ENCODE peak calls at places on chromosomes 4 and X, in four cellular contexts. Q is mucosa of descending colon, B is fibroblast of lung, M is uterus. I is an unnamed sample. For H3K4me1, the result is how much of the 10 kb centered on the place peaks cover.

GRCh38 chr4:24473309-24473721 is 111.0 kb downstream of the DHX15 start:
- DNase-seq in B (peak), Q (peak), M (peak), I (peak)

GRCh38 chrX:147958316-147958715 is 22.8 kb upstream of the FMR1NB start:
- DNase-seq in B (peak), Q (no peak), M (no peak), I (no peak)

GRCh38 chr4:25155957-25156356 is 4.3 kb downstream of the SEPSECS start:
- DNase-seq in B (no peak), Q (no peak), M (no peak), I (no peak)

GRCh38 chr4:38774181-38774580 is 8.6 kb downstream of the TLR10 start:
- DNase-seq in M (no peak), Q (no peak), B (peak), I (no peak)

GRCh38 chr4:108830509-108831244 is 67.8 kb upstream of the ETNPPL start:
- DNase-seq in M (peak), B (peak), Q (peak), I (peak)

GRCh38 chr4:143286733-143287570 is 49.7 kb upstream of the GAB1 start:
- DNase-seq in Q (no peak), B (peak), M (no peak), I (peak)

GRCh38 chrX:23779025-23779424 is 3.9 kb upstream of the SAT1 start:
- DNase-seq in B (peak), M (no peak), Q (no peak), I (no peak)

GRCh38 chr4:126267689-126268088 is 952.9 kb downstream of the FAT4 start:
- DNase-seq in Q (no peak), B (peak), M (no peak), I (no peak)

GRCh38 chr4:182264139-182264752 is 21.0 kb downstream of the TENM3 start:
- DNase-seq in B (no peak), Q (no peak), M (no peak), I (no peak)

GRCh38 chr4:45621926-45622325 is 501.9 kb downstream of the GABRG1 start:
- DNase-seq in Q (no peak), M (no peak), B (peak), I (no peak)

GRCh38 chr4:177235026-177235425 is 74.6 kb upstream of the NEIL3 start:
- DNase-seq in M (no peak), B (peak), Q (no peak), I (no peak)

GRCh38 chr4:53490965-53491622 is 100.2 kb downstream of the LNX1 start:
- DNase-seq in M (peak), B (peak), Q (no peak), I (no peak)

GRCh38 chrX:13131511-13132137 is 87.2 kb upstream of the FAM9C start:
- DNase-seq in M (no peak), Q (no peak), B (no peak), I (no peak)

GRCh38 chr4:6959261-6959660 is 49.6 kb downstream of the TBC1D14 start:
- DNase-seq in B (no peak), M (no peak), Q (no peak), I (no peak)
- H3K4me1 ChIP-seq in B (under half), M (under half), Q (under half), I (under half)

GRCh38 chr4:163663454-163664225 is 169.2 kb downstream of the TMA16 start:
- DNase-seq in B (no peak), Q (no peak), M (no peak), I (no peak)
- H3K4me3 ChIP-seq in B (no peak), Q (no peak), M (no peak), I (no peak)

GRCh38 chr4:5126857-5127256 is 75.6 kb downstream of the STK32B start:
- DNase-seq in B (no peak), Q (no peak), M (no peak), I (no peak)
- H3K4me1 ChIP-seq in B (under half), Q (under half), M (under half), I (under half)

DNA sequence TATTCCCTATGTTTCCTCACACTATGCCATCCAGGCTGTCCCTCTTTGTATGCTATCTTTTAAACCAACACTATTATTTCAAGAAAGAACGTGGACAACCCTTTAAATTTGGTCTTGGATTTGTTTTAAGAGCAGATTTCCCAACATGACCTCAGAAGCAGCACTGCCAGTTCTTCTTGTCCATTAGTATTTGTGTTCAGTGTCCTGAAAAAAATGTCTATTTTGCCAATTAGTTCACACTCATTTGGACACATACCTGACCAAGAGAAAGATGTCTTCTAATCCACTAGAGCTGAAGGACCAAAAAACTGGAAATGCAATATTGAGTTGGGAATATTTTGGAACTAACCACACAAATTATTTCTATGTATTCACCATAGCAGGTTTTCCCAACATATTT is 223.2 kb upstream of the CNKSR2 start:
- DNase-seq in Q (no peak), B (no peak), M (no peak), I (no peak)
- H3K4me3 ChIP-seq in Q (no peak), B (no peak), M (no peak), I (no peak)

GRCh38 chr4:153227501-153227900 is 23.3 kb downstream of the TRIM2 start:
- DNase-seq in M (no peak), B (no peak), Q (no peak), I (no peak)

GRCh38 chr4:153234923-153235322 is 30.7 kb downstream of the TRIM2 start:
- DNase-seq in B (peak), M (no peak), Q (no peak), I (no peak)

GRCh38 chr4:153228512-153229145 is 24.4 kb downstream of the TRIM2 start:
- DNase-seq in M (no peak), B (no peak), Q (no peak), I (no peak)

GRCh38 chr4:153233761-153234371 is 29.6 kb downstream of the TRIM2 start:
- DNase-seq in Q (no peak), M (peak), B (peak), I (no peak)

DNA sequence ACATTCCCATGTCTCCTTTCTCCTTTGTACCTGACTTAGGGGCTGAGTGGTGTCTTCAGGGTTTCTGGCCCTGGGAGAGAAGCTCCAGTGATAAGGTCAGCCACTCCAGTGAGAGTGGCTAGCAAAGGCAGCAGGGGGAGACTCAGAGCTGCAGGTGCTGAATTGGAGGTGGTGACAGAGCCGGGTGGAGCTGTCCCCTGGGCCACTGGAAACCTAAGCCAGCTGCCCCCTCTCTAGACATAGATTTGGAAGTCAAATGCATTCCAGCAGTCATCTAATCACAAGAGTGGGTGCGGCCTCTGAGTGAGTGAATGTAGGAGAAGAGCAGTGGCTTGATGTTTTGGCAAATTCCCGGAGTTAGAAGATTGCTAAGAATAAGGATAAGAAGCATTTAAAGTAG is 28.5 kb downstream of the TRIM2 start:
- DNase-seq in M (no peak), Q (peak), B (no peak), I (peak)
- H3K4me1 ChIP-seq in M (under half), Q (under half), B (under half), I (under half)

I was measured in heart right ventricle.